ENCODE peak calls at places on chromosomes 7 and 10, in five cellular contexts. F is activated CD4-positive, alpha-beta T cell treated with anti-CD3 and anti-CD28 coated beads for 24 hours; Z is globus pallidus; U is HuH-7.5; D is fibroblast of villous mesenchyme. L is an unnamed sample.

GRCh38 chr7:131556055-131556911 is at the start of gene PODXL:
- DNase-seq in F (peak; percentile 25), Z (peak; percentile 53), U (peak; percentile 80), D (peak; percentile 49), L (no peak)

GRCh38 chr7:116698930-116699722 is 27.1 kb downstream of the MET start:
- DNase-seq in D (no peak), F (no peak), U (no peak), Z (no peak), L (no peak)

GRCh38 chr10:129402459-129402858 is 64.6 kb upstream of the MGMT start:
- DNase-seq in Z (no peak), F (no peak), U (no peak), D (no peak), L (peak; percentile 57)

GRCh38 chr10:436911-437665 is 252.4 kb downstream of the DIP2C start:
- DNase-seq in U (no peak), Z (no peak), F (no peak), D (no peak), L (no peak)

GRCh38 chr7:72405389-72405788 is 6.7 kb downstream of the CALN1 start:
- DNase-seq in F (no peak), D (no peak), U (no peak), Z (no peak), L (no peak)

GRCh38 chr10:123544986-123545385 is 121.2 kb upstream of the GPR26 start:
- DNase-seq in D (no peak), F (no peak), Z (no peak), U (no peak), L (no peak)

GRCh38 chr7:131538071-131538790 is 18.2 kb downstream of the PODXL start:
- DNase-seq in F (no peak), U (no peak), D (no peak), Z (no peak), L (no peak)

GRCh38 chr7:16403475-16403874 is 17.9 kb downstream of the CRPPA start:
- DNase-seq in D (no peak), F (no peak), U (no peak), Z (no peak), L (no peak)

GRCh38 chr7:35993663-35994622 is 159.1 kb upstream of the EEPD1 start:
- DNase-seq in U (no peak), Z (no peak), D (peak; percentile 52), F (no peak), L (no peak)

GRCh38 chr10:86782691-86783418 is 26.4 kb downstream of the BMPR1A start:
- DNase-seq in Z (no peak), U (no peak), F (no peak), D (peak; percentile 74), L (no peak)

GRCh38 chr7:157612664-157613561 is 276.1 kb downstream of the DNAJB6 start:
- DNase-seq in U (no peak), F (peak; percentile 37), D (no peak), Z (no peak), L (no peak)

GRCh38 chr10:113504423-113504822 is 48.4 kb upstream of the HABP2 start:
- DNase-seq in U (no peak), Z (no peak), D (no peak), F (no peak), L (no peak)

GRCh38 chr10:45241865-45242518 is 73.4 kb downstream of the OR13A1 start:
- DNase-seq in U (no peak), Z (no peak), F (no peak), D (no peak), L (no peak)

GRCh38 chr7:17638727-17639126 is 301.6 kb downstream of the SNX13 start:
- DNase-seq in Z (no peak), F (no peak), D (no peak), U (no peak), L (no peak)

GRCh38 chr7:27647052-27647451 is 15.6 kb downstream of the HIBADH start:
- DNase-seq in U (no peak), D (peak; percentile 75), F (no peak), Z (no peak), L (no peak)

GRCh38 chr7:43938892-43939482 is 12.8 kb downstream of the UBE2D4 start:
- DNase-seq in U (no peak), D (no peak), F (no peak), Z (no peak), L (no peak)

GRCh38 chr7:136925556-136925955 is 57.1 kb downstream of the CHRM2 start:
- DNase-seq in U (no peak), Z (no peak), F (no peak), D (peak; percentile 38), L (no peak)